ENCODE peak calls at places on chromosomes 16 and 17, in five cellular contexts. Q is tibial nerve, A is A549, U is adrenal gland, E is GM12892. P is an unnamed sample.
A peak's percentile ranks its signal among the peaks of the same experiment; 100 is the strongest.

GRCh38 chr17:69065113-69065512 is 4.4 kb upstream of the ABCA9 start:
- DNase-seq in Q (no peak), A (no peak), U (no peak), E (no peak), P (no peak)

GRCh38 chr16:14378131-14378551 is 251.9 kb downstream of the PARN start:
- DNase-seq in Q (no peak), A (peak; percentile 54), U (no peak), E (no peak), P (no peak)

GRCh38 chr16:81940781-81941560 is 70.3 kb downstream of the SDR42E1 start:
- DNase-seq in Q (no peak), A (peak; percentile 57), U (no peak), E (no peak), P (no peak)

GRCh38 chr17:48577946-48578615 is at the start of gene HOXB4:
- DNase-seq in Q (peak; percentile 37), A (no peak), U (peak; percentile 73), E (peak; percentile 76), P (peak; percentile 70)

GRCh38 chr16:56776562-56776961 is 46.6 kb downstream of the NUP93 start:
- DNase-seq in Q (no peak), A (no peak), U (peak; percentile 23), E (no peak), P (no peak)

GRCh38 chr17:4365628-4366311 is 705 bp downstream of the UBE2G1 start:
- DNase-seq in Q (no peak), A (no peak), U (peak; percentile 68), E (no peak), P (peak; percentile 47)

GRCh38 chr17:66123163-66123562 is 68.8 kb downstream of the CEP112 start:
- DNase-seq in Q (no peak), A (no peak), U (no peak), E (no peak), P (no peak)

GRCh38 chr16:22623351-22623781 is 112.7 kb downstream of the NPIPB5 start:
- DNase-seq in Q (no peak), A (no peak), U (no peak), E (no peak), P (no peak)

GRCh38 chr17:74514632-74515035 is 16.6 kb downstream of the CD300LB start:
- DNase-seq in Q (no peak), A (peak; percentile 43), U (no peak), E (no peak), P (no peak)

GRCh38 chr17:29617125-29617480 is 5.6 kb downstream of the CORO6 start:
- DNase-seq in Q (no peak), A (peak; percentile 84), U (peak; percentile 71), E (peak; percentile 88), P (peak; percentile 89)

GRCh38 chr17:29619251-29619650 is 3.5 kb downstream of the CORO6 start:
- DNase-seq in Q (no peak), A (no peak), U (no peak), E (no peak), P (peak; percentile 67)

GRCh38 chr17:29616300-29617048 is 6.2 kb downstream of the CORO6 start:
- DNase-seq in Q (no peak), A (no peak), U (no peak), E (no peak), P (no peak)

GRCh38 chr17:29618272-29619065 is 4.2 kb downstream of the CORO6 start:
- DNase-seq in Q (no peak), A (no peak), U (no peak), E (no peak), P (peak; percentile 38)

DNA sequence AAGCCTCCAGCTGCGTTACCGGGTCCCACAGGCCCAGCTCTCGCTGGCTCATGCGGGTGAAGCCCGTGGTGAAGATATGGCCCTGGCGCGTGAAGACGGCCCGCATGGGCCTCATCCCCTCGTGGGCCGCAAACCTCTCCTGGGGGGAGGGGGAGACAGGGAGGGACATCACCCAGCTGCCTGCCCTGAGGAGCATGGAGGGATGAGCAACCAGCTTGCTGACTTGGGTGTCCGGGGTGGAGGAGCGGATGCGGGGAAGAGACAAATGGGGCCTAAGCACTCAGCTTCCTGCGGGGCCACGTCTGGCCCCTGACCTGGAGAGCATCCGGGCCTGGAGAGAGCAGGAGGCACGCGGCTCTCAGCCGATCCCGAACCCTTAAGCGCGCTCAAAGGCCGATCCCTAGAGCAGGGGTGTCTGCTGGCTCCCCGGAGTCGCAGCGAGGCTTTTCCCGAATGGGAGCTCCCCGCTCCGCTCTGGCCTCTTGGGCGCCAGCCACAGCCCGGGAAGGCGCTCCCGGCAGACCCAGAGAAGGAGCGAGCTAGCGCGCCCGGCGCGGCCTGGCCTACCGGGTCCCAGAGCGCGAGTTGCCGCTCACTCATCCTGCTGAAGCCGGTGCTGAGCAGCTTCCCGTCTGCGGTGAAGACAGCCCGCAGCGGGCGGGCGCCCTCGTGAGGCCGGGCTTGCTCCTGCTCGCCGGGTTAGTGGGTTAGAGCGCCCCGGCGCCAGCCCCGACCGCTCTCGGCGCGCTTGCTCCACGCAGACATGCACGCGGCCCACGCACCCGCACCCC is 5.0 kb downstream of the CORO6 start:
- DNase-seq in Q (peak; percentile 56), A (peak; percentile 85), U (peak; percentile 76), E (peak; percentile 82), P (peak; percentile 73)
- TF ChIP-seq POLR2A in Q (no peak), A (no peak), U (no peak), E (no peak), P (no peak)

GRCh38 chr17:17042851-17043667 is 802 bp downstream of the MPRIP start:
- DNase-seq in Q (no peak), A (no peak), U (no peak), E (no peak), P (no peak)
- TF ChIP-seq POLR2A in Q (no peak), A (peak; percentile 12), U (no peak), E (no peak), P (no peak)

GRCh38 chr16:74304164-74304834 is 7.7 kb downstream of the PSMD7 start:
- DNase-seq in Q (no peak), A (peak; percentile 23), U (no peak), E (no peak), P (no peak)
- TF ChIP-seq POLR2A in Q (no peak), A (no peak), U (no peak), E (no peak), P (no peak)

GRCh38 chr17:7238418-7239090 is 703 bp downstream of the PHF23 start:
- DNase-seq in Q (no peak), A (peak; percentile 65), U (no peak), E (no peak), P (peak; percentile 61)

GRCh38 chr17:7241047-7241733 is 1.1 kb downstream of the GABARAP start:
- DNase-seq in Q (no peak), A (no peak), U (no peak), E (no peak), P (no peak)

GRCh38 chr17:7240375-7240774 is 1.1 kb upstream of the PHF23 start:
- DNase-seq in Q (no peak), A (no peak), U (no peak), E (no peak), P (peak; percentile 25)

GRCh38 chr17:7237761-7238417 is 1.4 kb downstream of the PHF23 start:
- DNase-seq in Q (peak; percentile 57), A (peak; percentile 83), U (peak; percentile 89), E (peak; percentile 80), P (peak; percentile 89)

DNA sequence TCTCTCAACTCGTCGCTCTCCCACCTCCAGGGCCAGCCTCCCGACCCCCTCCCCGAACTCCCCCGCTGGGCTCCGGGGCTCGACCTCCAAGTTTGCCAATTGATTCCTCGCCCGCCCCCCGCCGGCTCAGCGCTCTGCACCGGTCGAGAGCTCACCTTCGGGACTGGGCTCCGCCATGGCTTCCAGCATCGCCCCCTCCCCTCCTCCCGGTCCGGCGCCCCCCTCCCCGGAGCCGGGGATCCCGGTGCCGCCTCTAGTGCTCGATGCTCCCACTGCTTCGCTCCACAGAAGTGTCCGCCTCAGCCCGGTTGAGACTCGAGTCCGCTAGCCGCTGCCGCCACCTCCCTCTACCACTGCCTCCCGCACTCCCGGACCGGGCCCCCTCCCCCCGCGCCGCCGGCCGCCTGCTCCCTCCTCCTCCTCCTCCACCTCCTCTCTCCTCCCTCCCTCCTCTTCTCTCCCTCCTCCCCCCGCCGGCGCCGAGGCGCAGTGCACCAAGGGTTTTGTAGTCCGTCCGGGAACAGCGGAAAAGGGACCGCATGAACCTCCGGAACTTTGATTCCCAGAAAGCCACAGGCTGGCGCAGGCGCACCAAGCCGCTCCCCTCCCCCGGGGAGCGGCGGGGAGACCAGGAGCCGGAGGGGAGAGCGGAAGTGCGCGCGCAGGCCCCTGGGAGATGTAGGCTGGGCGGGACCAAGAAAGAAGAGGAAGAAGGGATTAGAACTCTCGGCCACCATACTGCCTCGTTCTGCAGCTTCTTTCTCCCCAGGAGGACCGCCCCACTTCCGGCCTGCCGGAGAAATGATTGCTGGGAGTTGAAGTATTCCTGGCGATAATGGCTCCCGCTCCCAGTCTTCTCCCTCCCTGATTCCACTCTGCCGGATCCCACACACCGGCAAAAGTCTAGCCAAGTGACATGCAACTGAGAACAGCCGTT is at the start of gene PHF23:
- DNase-seq in Q (peak; percentile 98), A (peak; percentile 100), U (peak; percentile 99), E (peak; percentile 97), P (peak; percentile 99)
- TF ChIP-seq POLR2A in Q (no peak), A (peak; percentile 70), U (no peak), E (peak; percentile 54), P (no peak)

GRCh38 chr16:58027341-58028167 is 2.0 kb downstream of the MMP15 start:
- DNase-seq in Q (no peak), A (peak; percentile 74), U (peak; percentile 56), E (no peak), P (peak; percentile 80)
- TF ChIP-seq POLR2A in Q (no peak), A (no peak), U (no peak), E (no peak), P (peak; percentile 40)

GRCh38 chr16:55379876-55380390 is 55.9 kb downstream of the IRX6 start:
- DNase-seq in Q (no peak), A (no peak), U (no peak), E (no peak), P (no peak)

GRCh38 chr16:55376567-55377167 is 52.7 kb downstream of the IRX6 start:
- DNase-seq in Q (no peak), A (no peak), U (no peak), E (no peak), P (no peak)

GRCh38 chr16:55384848-55385247 is 60.8 kb downstream of the IRX6 start:
- DNase-seq in Q (no peak), A (no peak), U (no peak), E (no peak), P (no peak)

GRCh38 chr16:55377840-55378239 is 53.8 kb downstream of the IRX6 start:
- DNase-seq in Q (no peak), A (no peak), U (no peak), E (no peak), P (no peak)

DNA sequence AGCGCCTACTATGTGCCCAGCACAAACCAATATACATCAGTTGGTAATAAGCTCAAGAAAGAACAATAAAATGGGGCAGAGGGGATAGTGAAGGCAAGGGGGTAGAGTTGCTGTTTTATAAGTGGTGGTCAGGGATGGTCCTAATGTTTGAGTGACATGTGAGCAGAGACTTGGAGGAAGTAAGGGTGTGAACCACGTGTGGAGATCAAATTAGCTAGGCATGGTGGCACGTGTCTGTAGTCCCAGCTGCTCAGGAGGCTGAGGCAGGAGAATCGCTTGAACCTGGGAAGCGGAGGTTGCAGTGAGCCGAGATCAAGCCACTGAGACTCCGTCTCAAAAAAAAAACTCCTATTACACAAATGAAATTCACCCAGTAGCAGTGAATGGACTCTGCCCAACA is 56.5 kb downstream of the IRX6 start:
- DNase-seq in Q (no peak), A (no peak), U (no peak), E (no peak), P (no peak)
- TF ChIP-seq POLR2A in Q (no peak), A (no peak), U (no peak), E (no peak), P (no peak)